ENCODE peak calls at places on chromosomes 3 and 15, in nine cellular contexts. B is stomach; V is left ventricle myocardium inferior; N is adipocyte; T is body of pancreas; I is bronchial epithelial cell; O is ovary; S is CD8-positive, alpha-beta memory T cell; R is HepG2. M is an unnamed sample. For H3K36me3, the result is how much of the 10 kb centered on the place peaks cover.

GRCh38 chr15:27843146-27843545 is 256.0 kb downstream of the OCA2 start:
- DNase-seq in T (no peak), N (no peak), I (no peak), B (no peak), V (no peak), O (no peak), R (no peak), S (no peak), M (no peak)

GRCh38 chr3:155453512-155453911 is 160.0 kb upstream of the STRIT1 start:
- DNase-seq in V (no peak), B (no peak), R (no peak), T (no peak), S (no peak), I (no peak), O (no peak), N (no peak), M (no peak)

GRCh38 chr3:158573714-158574113 is 2.7 kb downstream of the MLF1 start:
- DNase-seq in T (no peak), S (no peak), N (no peak), R (peak), I (no peak), V (no peak), O (no peak), B (no peak), M (no peak)

GRCh38 chr15:60583946-60584345 is 105.0 kb upstream of the ICE2 start:
- DNase-seq in N (no peak), T (no peak), R (peak), O (no peak), B (no peak), S (no peak), V (no peak), I (no peak), M (no peak)

GRCh38 chr3:178393833-178394232 is 142.4 kb upstream of the KCNMB2 start:
- DNase-seq in R (no peak), N (peak), O (no peak), B (no peak), V (no peak), I (peak), T (no peak), S (no peak), M (no peak)

GRCh38 chr3:157582634-157582968 is 79.4 kb upstream of the VEPH1 start:
- DNase-seq in O (no peak), S (no peak), I (no peak), N (no peak), B (no peak), T (no peak), V (no peak), R (no peak), M (no peak)

GRCh38 chr3:126714296-126714900 is 10.4 kb downstream of the CHCHD6 start:
- DNase-seq in S (no peak), O (no peak), B (no peak), R (no peak), T (no peak), V (no peak), N (no peak), I (no peak), M (no peak)

GRCh38 chr3:150497956-150498355 is 48.3 kb downstream of the SERP1 start:
- DNase-seq in T (no peak), S (no peak), V (no peak), N (peak), B (no peak), I (peak), R (no peak), O (no peak), M (no peak)

GRCh38 chr15:95624616-95625361 is 705.7 kb upstream of the NR2F2 start:
- DNase-seq in B (no peak), T (no peak), V (no peak), N (no peak), R (no peak), I (no peak), O (no peak), S (no peak), M (no peak)

DNA sequence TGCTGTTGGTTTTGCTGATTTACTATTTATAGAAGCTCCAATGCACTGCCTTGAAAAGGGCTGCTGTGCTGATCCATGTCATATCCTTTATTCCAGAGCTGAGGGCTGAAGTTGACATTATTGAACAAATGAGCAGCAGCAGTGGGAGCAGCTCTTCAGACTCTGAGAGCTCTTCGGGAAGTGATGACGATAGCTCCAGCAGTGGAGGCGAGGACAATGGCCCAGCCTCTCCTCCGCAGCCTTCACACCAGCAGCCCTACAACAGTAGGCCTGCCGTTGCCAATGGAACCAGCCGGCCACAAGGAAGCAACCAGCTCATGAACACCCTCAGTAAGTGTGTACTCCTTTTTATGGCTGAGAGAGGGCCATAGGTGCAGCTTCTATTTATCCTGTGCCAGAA is 8.8 kb downstream of the EAF1 start:
- DNase-seq in I (no peak), O (no peak), R (no peak), S (no peak), T (no peak), V (no peak), N (no peak), B (no peak), M (no peak)
- H3K36me3 ChIP-seq in I (under half), O (under half), R (half or more), S (half or more), T (under half), V (half or more), N (half or more), B (half or more), M (half or more)

GRCh38 chr3:177061382-177061781 is 135.9 kb downstream of the TBL1XR1 start:
- DNase-seq in V (no peak), S (no peak), O (no peak), N (no peak), I (no peak), T (no peak), R (no peak), B (no peak), M (no peak)
- H3K36me3 ChIP-seq in V (under half), S (under half), O (under half), N (under half), I (under half), T (under half), R (under half), B (under half), M (under half)

GRCh38 chr15:69443032-69443611 is 9.5 kb upstream of the RPLP1 start:
- DNase-seq in N (peak), O (no peak), R (no peak), S (no peak), V (no peak), T (no peak), I (no peak), B (no peak), M (no peak)

GRCh38 chr15:69434679-69435078 is 17.9 kb upstream of the RPLP1 start:
- DNase-seq in R (no peak), O (no peak), T (no peak), V (no peak), S (no peak), I (no peak), B (no peak), N (no peak), M (no peak)

GRCh38 chr15:69435980-69436379 is 16.6 kb upstream of the RPLP1 start:
- DNase-seq in T (no peak), N (no peak), B (no peak), O (no peak), V (no peak), I (no peak), S (no peak), R (no peak), M (no peak)

GRCh38 chr15:69444686-69445085 is 7.9 kb upstream of the RPLP1 start:
- DNase-seq in V (no peak), T (no peak), O (no peak), S (no peak), N (no peak), I (no peak), B (no peak), R (no peak), M (no peak)

DNA sequence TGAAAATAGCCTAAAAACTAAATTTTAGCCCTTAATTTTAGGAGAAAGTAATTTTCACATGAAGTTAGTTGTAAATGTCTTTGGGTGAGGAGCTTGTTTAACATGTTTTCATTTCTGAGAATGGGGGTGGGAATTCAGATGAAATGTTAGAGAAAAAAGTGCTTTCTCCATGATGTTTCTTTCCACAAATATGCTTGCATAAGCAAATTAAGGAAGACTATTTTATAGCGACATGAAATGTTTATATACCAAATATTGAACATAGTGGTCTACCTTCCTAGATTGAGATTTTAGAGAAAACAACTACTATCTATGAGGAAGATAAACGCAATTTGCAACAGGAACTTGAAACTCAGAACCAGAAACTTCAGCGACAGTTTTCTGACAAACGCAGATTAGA is 13.0 kb upstream of the RPLP1 start:
- DNase-seq in S (no peak), O (no peak), V (no peak), I (no peak), N (no peak), R (no peak), T (no peak), B (no peak), M (no peak)
- H3K36me3 ChIP-seq in S (under half), O (under half), V (under half), I (under half), N (under half), R (half or more), T (under half), B (under half), M (under half)

DNA sequence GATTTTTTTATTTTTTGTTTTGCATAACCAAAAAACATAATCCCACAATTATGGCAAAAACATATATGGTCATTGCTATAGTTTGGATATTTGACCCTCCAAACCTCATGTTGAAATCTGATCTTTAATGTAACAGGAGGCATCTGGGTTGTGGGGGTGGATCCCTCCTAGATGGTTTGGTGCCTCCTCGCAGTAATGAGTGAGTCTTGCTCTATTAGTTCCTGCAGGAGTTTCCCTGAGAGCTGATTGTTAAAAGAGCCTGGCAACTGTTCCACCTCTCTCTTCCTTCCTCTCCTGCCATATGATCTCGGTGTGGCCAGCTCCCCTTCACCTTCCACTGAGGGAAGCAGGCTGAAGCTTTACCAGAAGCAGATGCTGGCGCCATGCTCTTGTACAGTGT is 33.2 kb upstream of the TRIM59 start:
- DNase-seq in O (no peak), N (no peak), V (no peak), R (no peak), T (no peak), I (no peak), S (no peak), B (no peak), M (no peak)
- H3K36me3 ChIP-seq in O (under half), N (under half), V (under half), R (under half), T (under half), I (under half), S (under half), B (under half), M (under half)

GRCh38 chr15:64743691-64744090 is 31.7 kb downstream of the RBPMS2 start:
- DNase-seq in R (no peak), T (no peak), I (no peak), S (no peak), O (no peak), V (no peak), N (no peak), B (no peak), M (no peak)
- H3K36me3 ChIP-seq in R (under half), T (under half), I (under half), S (under half), O (under half), V (under half), N (under half), B (under half), M (under half)

GRCh38 chr3:48982686-48983085 is 7.4 kb upstream of the P4HTM start:
- DNase-seq in I (no peak), V (no peak), B (no peak), N (no peak), R (no peak), S (no peak), T (no peak), O (no peak), M (no peak)
- H3K36me3 ChIP-seq in I (under half), V (half or more), B (half or more), N (half or more), R (half or more), S (under half), T (under half), O (under half), M (half or more)

M was measured in heart left ventricle.